ENCODE peak calls at places on chromosomes 6 and 20, in ten cellular contexts. J is neural crest cell; G is WTC11; K is HTR-8/SVneo; X is stimulated activated CD4-positive, alpha-beta T cell treated with anti-CD3 and anti-CD28 coated beads, Interleukin-4, amount 100 ng/mL, for 4 hours; O is T follicular helper cell; M is stimulated activated CD8-positive, alpha-beta memory T cell treated with anti-CD3 and anti-CD28 coated beads, Interleukin-2, amount 100 ng/mL, for 48 hours; S is prostate gland; C is activated naive CD4-positive, alpha-beta T cell treated with anti-CD3 and anti-CD28 coated beads, Interleukin-2, amount 50 U/mL, for 72 hours; A is substantia nigra. B is an unnamed sample.

GRCh38 chr6:73769976-73770375 is 74.0 kb downstream of the CD109 start:
- DNase-seq in J (no peak), G (no peak), K (no peak), X (no peak), O (no peak), M (no peak), S (no peak), C (no peak), A (no peak), B (no peak)

GRCh38 chr6:105077592-105078463 is 102.0 kb downstream of the POPDC3 start:
- DNase-seq in J (no peak), G (no peak), K (peak), X (no peak), O (no peak), M (no peak), S (no peak), C (no peak), A (no peak), B (no peak)

GRCh38 chr6:19395316-19395715 is 441.9 kb upstream of the ID4 start:
- DNase-seq in J (no peak), G (no peak), K (no peak), X (no peak), O (no peak), M (no peak), S (no peak), C (no peak), A (no peak), B (no peak)

GRCh38 chr20:49384437-49385434 is 97.7 kb downstream of the KCNB1 start:
- DNase-seq in J (peak), G (peak), K (peak), X (peak), O (peak), M (peak), S (no peak), C (no peak), A (peak), B (peak)

GRCh38 chr6:168326294-168327261 is 7.0 kb upstream of the DACT2 start:
- DNase-seq in J (no peak), G (no peak), K (no peak), X (no peak), O (no peak), M (no peak), S (no peak), C (no peak), A (no peak), B (no peak)

GRCh38 chr6:2803731-2804429 is 37.8 kb downstream of the SERPINB1 start:
- DNase-seq in J (no peak), G (no peak), K (no peak), X (no peak), O (no peak), M (no peak), S (no peak), C (no peak), A (no peak), B (no peak)

GRCh38 chr6:33163540-33163939 is 28.7 kb downstream of the COL11A2 start:
- DNase-seq in J (no peak), G (no peak), K (no peak), X (no peak), O (no peak), M (no peak), S (no peak), C (no peak), A (no peak), B (no peak)

GRCh38 chr20:13333793-13334192 is 112.7 kb downstream of the ISM1 start:
- DNase-seq in J (no peak), G (no peak), K (no peak), X (no peak), O (no peak), M (no peak), S (no peak), C (no peak), A (no peak), B (no peak)

GRCh38 chr20:42963796-42964195 is 225.9 kb downstream of the PTPRT start:
- DNase-seq in J (no peak), G (no peak), K (no peak), X (no peak), O (no peak), M (no peak), S (no peak), C (no peak), A (no peak), B (peak)

GRCh38 chr6:75230484-75231325 is 12.9 kb downstream of the COX7A2 start:
- DNase-seq in J (peak), G (peak), K (peak), X (no peak), O (no peak), M (no peak), S (no peak), C (no peak), A (no peak), B (no peak)

GRCh38 chr6:52976591-52977035 is 18.5 kb downstream of the GSTA4 start:
- DNase-seq in J (no peak), G (no peak), K (no peak), X (no peak), O (no peak), M (no peak), S (no peak), C (no peak), A (no peak), B (no peak)